ENCODE peak calls at places on chromosome 1, in five cellular contexts. One of them, this sample, is unnamed.

GRCh38 chr1:94727846-94728715 is 92.1 kb upstream of the SLC44A3 start:
- DNase-seq in MM.1S: no peak
- DNase-seq in PC-3: peak; percentile 94
- DNase-seq in neural progenitor cell: no peak
- DNase-seq in IMR-90: peak; percentile 99
- DNase-seq in this sample: no peak

GRCh38 chr1:31095298-31095981 is 29.9 kb upstream of the PUM1 start:
- DNase-seq in PC-3: peak; percentile 25
- DNase-seq in MM.1S: no peak
- DNase-seq in neural progenitor cell: no peak
- DNase-seq in IMR-90: peak; percentile 79
- DNase-seq in this sample: no peak

GRCh38 chr1:180249725-180250498 is 19.8 kb downstream of the LHX4 start:
- DNase-seq in neural progenitor cell: no peak
- DNase-seq in IMR-90: peak; percentile 43
- DNase-seq in PC-3: no peak
- DNase-seq in MM.1S: no peak
- DNase-seq in this sample: no peak

GRCh38 chr1:213947200-213947775 is 40.5 kb upstream of the PROX1 start:
- DNase-seq in MM.1S: no peak
- DNase-seq in PC-3: no peak
- DNase-seq in IMR-90: no peak
- DNase-seq in neural progenitor cell: no peak
- DNase-seq in this sample: no peak

GRCh38 chr1:21633141-21633755 is 35.9 kb downstream of the RAP1GAP start:
- DNase-seq in MM.1S: no peak
- DNase-seq in IMR-90: no peak
- DNase-seq in neural progenitor cell: no peak
- DNase-seq in PC-3: no peak
- DNase-seq in this sample: no peak

GRCh38 chr1:32774950-32775634 is 42.1 kb downstream of the YARS1 start:
- DNase-seq in MM.1S: no peak
- DNase-seq in neural progenitor cell: no peak
- DNase-seq in IMR-90: peak; percentile 61
- DNase-seq in PC-3: peak; percentile 70
- DNase-seq in this sample: no peak

GRCh38 chr1:43981636-43982035 is 2.6 kb downstream of the B4GALT2 start:
- DNase-seq in IMR-90: no peak
- DNase-seq in MM.1S: no peak
- DNase-seq in PC-3: no peak
- DNase-seq in neural progenitor cell: no peak
- DNase-seq in this sample: no peak

GRCh38 chr1:63230722-63231121 is 91.6 kb upstream of the FOXD3 start:
- DNase-seq in IMR-90: no peak
- DNase-seq in MM.1S: no peak
- DNase-seq in neural progenitor cell: no peak
- DNase-seq in PC-3: no peak
- DNase-seq in this sample: no peak

GRCh38 chr1:192559115-192560006 is 16.2 kb upstream of the RGS1 start:
- DNase-seq in IMR-90: peak; percentile 98
- DNase-seq in MM.1S: no peak
- DNase-seq in neural progenitor cell: no peak
- DNase-seq in PC-3: peak; percentile 89
- DNase-seq in this sample: no peak

GRCh38 chr1:17128361-17128760 is 9.1 kb upstream of the PADI2 start:
- DNase-seq in PC-3: peak; percentile 84
- DNase-seq in neural progenitor cell: no peak
- DNase-seq in MM.1S: no peak
- DNase-seq in IMR-90: peak; percentile 91
- DNase-seq in this sample: peak; percentile 22

GRCh38 chr1:182195733-182196132 is 134.2 kb upstream of the ZNF648 start:
- DNase-seq in MM.1S: no peak
- DNase-seq in IMR-90: no peak
- DNase-seq in PC-3: no peak
- DNase-seq in neural progenitor cell: no peak
- DNase-seq in this sample: no peak

GRCh38 chr1:17696417-17697301 is 58.5 kb upstream of the ACTL8 start:
- DNase-seq in neural progenitor cell: peak; percentile 73
- DNase-seq in IMR-90: peak; percentile 74
- DNase-seq in PC-3: peak; percentile 60
- DNase-seq in MM.1S: no peak
- DNase-seq in this sample: no peak

GRCh38 chr1:117663156-117663902 is 57.5 kb downstream of the TENT5C start:
- DNase-seq in neural progenitor cell: no peak
- DNase-seq in PC-3: no peak
- DNase-seq in MM.1S: no peak
- DNase-seq in IMR-90: no peak
- DNase-seq in this sample: no peak

GRCh38 chr1:76868916-76869315 is 1.6 kb downstream of the ST6GALNAC5 start:
- DNase-seq in IMR-90: no peak
- DNase-seq in MM.1S: no peak
- DNase-seq in PC-3: no peak
- DNase-seq in neural progenitor cell: peak; percentile 56
- DNase-seq in this sample: no peak

GRCh38 chr1:181674617-181675016 is 191.3 kb downstream of the CACNA1E start:
- DNase-seq in MM.1S: peak; percentile 40
- DNase-seq in PC-3: no peak
- DNase-seq in IMR-90: no peak
- DNase-seq in neural progenitor cell: no peak
- DNase-seq in this sample: no peak

GRCh38 chr1:115430717-115431116 is 92.7 kb upstream of the NGF start:
- DNase-seq in PC-3: peak; percentile 95
- DNase-seq in MM.1S: no peak
- DNase-seq in IMR-90: peak; percentile 96
- DNase-seq in neural progenitor cell: no peak
- DNase-seq in this sample: no peak

DNA sequence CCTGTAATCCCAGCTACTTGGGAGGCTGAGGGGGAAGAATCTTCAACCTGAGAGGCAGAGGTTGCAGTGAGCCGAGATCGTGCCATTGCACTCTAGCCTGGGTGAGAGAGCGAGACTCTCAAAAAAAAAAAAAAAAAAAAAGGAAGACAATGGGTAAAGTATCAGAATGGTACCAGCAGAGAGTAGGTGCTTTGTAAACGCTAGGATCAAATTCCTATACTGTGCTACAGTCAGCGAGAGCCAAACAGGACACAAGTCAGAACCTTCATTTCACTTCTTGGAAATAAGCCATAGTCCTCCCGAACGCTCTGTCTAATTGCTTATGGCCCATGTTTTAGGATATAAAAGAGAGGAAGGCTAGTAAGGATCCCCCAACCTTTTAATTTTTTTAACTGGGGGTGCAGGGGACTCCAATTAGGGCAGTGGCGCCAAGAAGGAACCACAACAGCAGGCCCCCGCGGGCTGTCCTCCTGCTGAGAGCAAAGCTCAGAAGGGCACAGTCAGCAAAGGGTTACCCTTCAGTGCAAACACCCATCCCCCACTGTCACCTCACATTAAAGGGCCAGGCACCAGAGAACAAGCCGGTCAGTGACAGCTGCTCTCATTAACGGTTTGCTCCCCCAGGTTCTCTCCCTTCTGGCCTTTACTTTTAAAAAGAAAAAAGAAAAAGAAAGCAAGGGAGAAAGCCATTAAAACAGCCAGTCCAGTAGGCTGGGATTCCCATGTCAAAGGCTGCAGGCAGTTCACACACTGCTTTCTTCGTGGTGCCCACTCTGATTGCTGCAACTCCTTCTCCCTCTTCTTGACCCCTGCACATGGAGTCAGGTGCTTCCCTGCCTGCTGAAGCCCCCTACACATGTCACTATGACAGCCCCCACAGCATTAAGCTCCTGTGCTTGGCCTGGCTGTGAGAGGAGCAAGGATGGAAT is 69.4 kb downstream of the PLPP3 start:
- DNase-seq in IMR-90: no peak
- DNase-seq in neural progenitor cell: peak; percentile 73
- DNase-seq in MM.1S: no peak
- DNase-seq in PC-3: no peak
- DNase-seq in this sample: no peak
- H3K4me1 ChIP-seq in IMR-90: peaks cover 14% of the 10 kb centered on the region
- H3K4me1 ChIP-seq in neural progenitor cell: peaks cover 34% of the 10 kb centered on the region
- H3K4me1 ChIP-seq in MM.1S: no peaks in the 10 kb centered on the region
- H3K4me1 ChIP-seq in PC-3: peaks cover 3% of the 10 kb centered on the region
- H3K4me1 ChIP-seq in this sample: no peaks in the 10 kb centered on the region

GRCh38 chr1:195933816-195934215 is 674.4 kb downstream of the KCNT2 start:
- DNase-seq in IMR-90: no peak
- DNase-seq in PC-3: no peak
- DNase-seq in neural progenitor cell: no peak
- DNase-seq in MM.1S: no peak
- DNase-seq in this sample: no peak
- H2AFZ ChIP-seq in IMR-90: no peak overlapping the region
- H2AFZ ChIP-seq in PC-3: no peak overlapping the region
- H2AFZ ChIP-seq in neural progenitor cell: no peak overlapping the region
- H2AFZ ChIP-seq in MM.1S: no peak overlapping the region
- H2AFZ ChIP-seq in this sample: no peak overlapping the region

GRCh38 chr1:38746966-38747600 is 112.5 kb downstream of the RRAGC start:
- DNase-seq in MM.1S: no peak
- DNase-seq in IMR-90: no peak
- DNase-seq in PC-3: no peak
- DNase-seq in neural progenitor cell: peak; percentile 39
- DNase-seq in this sample: no peak

GRCh38 chr1:38744452-38745350 is 114.9 kb downstream of the RRAGC start:
- DNase-seq in neural progenitor cell: no peak
- DNase-seq in IMR-90: no peak
- DNase-seq in PC-3: no peak
- DNase-seq in MM.1S: no peak
- DNase-seq in this sample: no peak

GRCh38 chr1:38743184-38743583 is 116.4 kb downstream of the RRAGC start:
- DNase-seq in IMR-90: no peak
- DNase-seq in PC-3: no peak
- DNase-seq in MM.1S: no peak
- DNase-seq in neural progenitor cell: no peak
- DNase-seq in this sample: no peak

GRCh38 chr1:38746413-38746812 is 113.2 kb downstream of the RRAGC start:
- DNase-seq in PC-3: no peak
- DNase-seq in IMR-90: no peak
- DNase-seq in neural progenitor cell: no peak
- DNase-seq in MM.1S: no peak
- DNase-seq in this sample: no peak

GRCh38 chr1:38745476-38746410 is 113.8 kb downstream of the RRAGC start:
- DNase-seq in PC-3: peak; percentile 30
- DNase-seq in MM.1S: no peak
- DNase-seq in IMR-90: no peak
- DNase-seq in neural progenitor cell: no peak
- DNase-seq in this sample: no peak
- H3K4me1 ChIP-seq in PC-3: no peaks in the 10 kb centered on the region
- H3K4me1 ChIP-seq in MM.1S: no peaks in the 10 kb centered on the region
- H3K4me1 ChIP-seq in IMR-90: no peaks in the 10 kb centered on the region
- H3K4me1 ChIP-seq in neural progenitor cell: peaks cover 7% of the 10 kb centered on the region
- H3K4me1 ChIP-seq in this sample: no peaks in the 10 kb centered on the region

GRCh38 chr1:38477811-38478210 is 381.8 kb downstream of the RRAGC start:
- DNase-seq in neural progenitor cell: no peak
- DNase-seq in PC-3: no peak
- DNase-seq in IMR-90: no peak
- DNase-seq in MM.1S: no peak
- DNase-seq in this sample: no peak
- H2AFZ ChIP-seq in neural progenitor cell: no peak overlapping the region
- H2AFZ ChIP-seq in PC-3: no peak overlapping the region
- H2AFZ ChIP-seq in IMR-90: no peak overlapping the region
- H2AFZ ChIP-seq in MM.1S: no peak overlapping the region
- H2AFZ ChIP-seq in this sample: no peak overlapping the region

GRCh38 chr1:243264718-243265117 is 8.9 kb downstream of the SDCCAG8 start:
- DNase-seq in neural progenitor cell: no peak
- DNase-seq in IMR-90: peak; percentile 91
- DNase-seq in PC-3: peak; percentile 64
- DNase-seq in MM.1S: no peak
- DNase-seq in this sample: no peak
- H3K4me1 ChIP-seq in neural progenitor cell: peaks cover 4% of the 10 kb centered on the region
- H3K4me1 ChIP-seq in IMR-90: peaks cover 18% of the 10 kb centered on the region
- H3K4me1 ChIP-seq in PC-3: peaks cover 42% of the 10 kb centered on the region
- H3K4me1 ChIP-seq in MM.1S: no peaks in the 10 kb centered on the region
- H3K4me1 ChIP-seq in this sample: peaks cover 25% of the 10 kb centered on the region

This sample was measured in OCI-LY7.